ENCODE peak calls at places on chromosomes 6 and 20, in five cellular contexts. One of them, this sample, is unnamed.

GRCh38 chr20:32333988-32334885 is 23.9 kb upstream of the ASXL1 start:
- DNase-seq in bronchial epithelial cell: peak; percentile 44
- DNase-seq in HuH-7: no peak
- DNase-seq in HCT116: no peak
- DNase-seq in pancreas: peak; percentile 59
- DNase-seq in this sample: no peak

GRCh38 chr6:69097948-69098347 is 462.9 kb downstream of the ADGRB3 start:
- DNase-seq in HCT116: no peak
- DNase-seq in bronchial epithelial cell: no peak
- DNase-seq in HuH-7: no peak
- DNase-seq in pancreas: no peak
- DNase-seq in this sample: no peak

GRCh38 chr6:139996253-139996834 is 621.9 kb upstream of the CITED2 start:
- DNase-seq in HuH-7: peak; percentile 92
- DNase-seq in HCT116: no peak
- DNase-seq in pancreas: no peak
- DNase-seq in bronchial epithelial cell: peak; percentile 25
- DNase-seq in this sample: no peak

GRCh38 chr20:10563935-10564492 is 109.8 kb downstream of the JAG1 start:
- DNase-seq in HuH-7: no peak
- DNase-seq in bronchial epithelial cell: no peak
- DNase-seq in pancreas: no peak
- DNase-seq in HCT116: no peak
- DNase-seq in this sample: no peak

GRCh38 chr20:19426356-19426755 is 213.9 kb downstream of the SLC24A3 start:
- DNase-seq in HCT116: no peak
- DNase-seq in bronchial epithelial cell: no peak
- DNase-seq in pancreas: no peak
- DNase-seq in HuH-7: no peak
- DNase-seq in this sample: no peak

GRCh38 chr20:3621111-3621510 is 42.1 kb downstream of the GFRA4 start:
- DNase-seq in pancreas: no peak
- DNase-seq in bronchial epithelial cell: no peak
- DNase-seq in HCT116: no peak
- DNase-seq in HuH-7: no peak
- DNase-seq in this sample: no peak

GRCh38 chr6:142853244-142854180 is 91.5 kb downstream of the HIVEP2 start:
- DNase-seq in pancreas: no peak
- DNase-seq in HCT116: no peak
- DNase-seq in HuH-7: no peak
- DNase-seq in bronchial epithelial cell: peak; percentile 71
- DNase-seq in this sample: no peak

GRCh38 chr20:13200767-13201500 is 20.1 kb upstream of the ISM1 start:
- DNase-seq in bronchial epithelial cell: no peak
- DNase-seq in HCT116: no peak
- DNase-seq in pancreas: no peak
- DNase-seq in HuH-7: no peak
- DNase-seq in this sample: no peak

GRCh38 chr6:29875257-29875656 is 47.6 kb downstream of the HLA-G start:
- DNase-seq in pancreas: no peak
- DNase-seq in HCT116: no peak
- DNase-seq in HuH-7: no peak
- DNase-seq in bronchial epithelial cell: no peak
- DNase-seq in this sample: no peak

GRCh38 chr20:31809656-31810055 is 9.5 kb upstream of the MYLK2 start:
- DNase-seq in pancreas: no peak
- DNase-seq in HCT116: no peak
- DNase-seq in bronchial epithelial cell: no peak
- DNase-seq in HuH-7: no peak
- DNase-seq in this sample: no peak

GRCh38 chr20:32623667-32624157 is 38.6 kb upstream of the NOL4L start:
- DNase-seq in bronchial epithelial cell: no peak
- DNase-seq in HuH-7: no peak
- DNase-seq in HCT116: no peak
- DNase-seq in pancreas: no peak
- DNase-seq in this sample: no peak

GRCh38 chr6:151196571-151196970 is 43.2 kb upstream of the AKAP12 start:
- DNase-seq in bronchial epithelial cell: no peak
- DNase-seq in pancreas: peak; percentile 3
- DNase-seq in HCT116: no peak
- DNase-seq in HuH-7: no peak
- DNase-seq in this sample: no peak

GRCh38 chr6:101089640-101090039 is 208.5 kb upstream of the ASCC3 start:
- DNase-seq in pancreas: no peak
- DNase-seq in HuH-7: no peak
- DNase-seq in bronchial epithelial cell: peak; percentile 65
- DNase-seq in HCT116: no peak
- DNase-seq in this sample: no peak

GRCh38 chr20:38434310-38434741 is 802 bp downstream of the SNHG17 start:
- DNase-seq in bronchial epithelial cell: no peak
- DNase-seq in HCT116: no peak
- DNase-seq in HuH-7: no peak
- DNase-seq in pancreas: peak; percentile 13
- DNase-seq in this sample: peak; percentile 32

GRCh38 chr6:169190144-169190584 is 63.5 kb downstream of the THBS2 start:
- DNase-seq in HuH-7: no peak
- DNase-seq in bronchial epithelial cell: no peak
- DNase-seq in HCT116: no peak
- DNase-seq in pancreas: no peak
- DNase-seq in this sample: no peak

GRCh38 chr6:64064919-64065318 is 429.3 kb downstream of the PHF3 start:
- DNase-seq in pancreas: no peak
- DNase-seq in bronchial epithelial cell: no peak
- DNase-seq in HuH-7: no peak
- DNase-seq in HCT116: no peak
- DNase-seq in this sample: no peak

GRCh38 chr6:19838442-19839236 is 1.5 kb downstream of the ID4 start:
- DNase-seq in pancreas: peak; percentile 72
- DNase-seq in HCT116: peak; percentile 33
- DNase-seq in HuH-7: peak; percentile 30
- DNase-seq in bronchial epithelial cell: no peak
- DNase-seq in this sample: peak; percentile 17

GRCh38 chr6:88952065-88952704 is 11.2 kb downstream of the RNGTT start:
- DNase-seq in HCT116: no peak
- DNase-seq in pancreas: no peak
- DNase-seq in bronchial epithelial cell: peak; percentile 9
- DNase-seq in HuH-7: no peak
- DNase-seq in this sample: no peak

GRCh38 chr6:11414564-11414963 is 123.0 kb upstream of the TMEM170B start:
- DNase-seq in HCT116: peak; percentile 57
- DNase-seq in pancreas: no peak
- DNase-seq in bronchial epithelial cell: peak; percentile 98
- DNase-seq in HuH-7: peak; percentile 46
- DNase-seq in this sample: no peak

GRCh38 chr6:137297887-137298286 is 78.7 kb upstream of the IFNGR1 start:
- DNase-seq in pancreas: no peak
- DNase-seq in bronchial epithelial cell: peak; percentile 93
- DNase-seq in HCT116: no peak
- DNase-seq in HuH-7: no peak
- DNase-seq in this sample: no peak

GRCh38 chr6:31005249-31006020 is 4.8 kb upstream of the MUC22 start:
- DNase-seq in HCT116: no peak
- DNase-seq in bronchial epithelial cell: peak; percentile 67
- DNase-seq in pancreas: no peak
- DNase-seq in HuH-7: no peak
- DNase-seq in this sample: no peak

GRCh38 chr20:22464312-22465003 is 119.9 kb downstream of the FOXA2 start:
- DNase-seq in HuH-7: no peak
- DNase-seq in HCT116: no peak
- DNase-seq in bronchial epithelial cell: no peak
- DNase-seq in pancreas: no peak
- DNase-seq in this sample: no peak

GRCh38 chr6:5904527-5904926 is 102.2 kb downstream of the NRN1 start:
- DNase-seq in bronchial epithelial cell: no peak
- DNase-seq in pancreas: no peak
- DNase-seq in HuH-7: no peak
- DNase-seq in HCT116: no peak
- DNase-seq in this sample: no peak

GRCh38 chr6:53926505-53926904 is 131.7 kb downstream of the LRRC1 start:
- DNase-seq in HuH-7: no peak
- DNase-seq in pancreas: no peak
- DNase-seq in HCT116: peak; percentile 21
- DNase-seq in bronchial epithelial cell: peak; percentile 66
- DNase-seq in this sample: no peak

GRCh38 chr6:69957990-69958559 is 91.7 kb downstream of the COL19A1 start:
- DNase-seq in pancreas: no peak
- DNase-seq in HuH-7: no peak
- DNase-seq in bronchial epithelial cell: peak; percentile 44
- DNase-seq in HCT116: no peak
- DNase-seq in this sample: no peak

GRCh38 chr6:150767585-150768164 is 97.8 kb upstream of the MTHFD1L start:
- DNase-seq in pancreas: no peak
- DNase-seq in HuH-7: peak; percentile 39
- DNase-seq in HCT116: no peak
- DNase-seq in bronchial epithelial cell: peak; percentile 12
- DNase-seq in this sample: peak; percentile 56

GRCh38 chr6:158834675-158835385 is 15.7 kb upstream of the EZR start:
- DNase-seq in HCT116: no peak
- DNase-seq in pancreas: no peak
- DNase-seq in bronchial epithelial cell: no peak
- DNase-seq in HuH-7: no peak
- DNase-seq in this sample: no peak

This sample was measured in foreskin melanocyte.